ENCODE peak calls at places on chromosomes 7 and 10, in five cellular contexts. I is glutamatergic neuron, L is tibial artery, C is adrenal gland, Z is GM12878. T is an unnamed sample.

GRCh38 chr7:115635367-115635766 is 395.2 kb downstream of the TFEC start:
- DNase-seq in I (no peak), L (no peak), C (no peak), Z (no peak), T (no peak)

GRCh38 chr7:82629583-82629982 is 186.0 kb upstream of the CACNA2D1 start:
- DNase-seq in I (no peak), L (no peak), C (no peak), Z (no peak), T (no peak)

GRCh38 chr10:79007843-79008319 is 60.9 kb upstream of the ZMIZ1 start:
- DNase-seq in I (no peak), L (peak), C (no peak), Z (no peak), T (no peak)

GRCh38 chr7:91571601-91572000 is 307.4 kb downstream of the FZD1 start:
- DNase-seq in I (no peak), L (no peak), C (no peak), Z (no peak), T (no peak)

GRCh38 chr10:77983384-77984341 is 45.7 kb downstream of the POLR3A start:
- DNase-seq in I (no peak), L (no peak), C (no peak), Z (no peak), T (no peak)

GRCh38 chr10:13001041-13001886 is at the start of gene CCDC3:
- DNase-seq in I (peak), L (peak), C (no peak), Z (no peak), T (no peak)

GRCh38 chr7:80498481-80499349 is 13.1 kb downstream of the GNAT3 start:
- DNase-seq in I (no peak), L (no peak), C (no peak), Z (no peak), T (no peak)

GRCh38 chr10:13037832-13038231 is 36.3 kb upstream of the CCDC3 start:
- DNase-seq in I (no peak), L (no peak), C (no peak), Z (no peak), T (no peak)

GRCh38 chr10:72097448-72098300 is 9.3 kb upstream of the SPOCK2 start:
- DNase-seq in I (no peak), L (no peak), C (peak), Z (no peak), T (peak)

GRCh38 chr10:100744980-100745881 is at the start of gene PAX2:
- DNase-seq in I (peak), L (no peak), C (no peak), Z (no peak), T (no peak)

GRCh38 chr7:5343893-5344292 is 61.1 kb downstream of the SLC29A4 start:
- DNase-seq in I (no peak), L (no peak), C (no peak), Z (no peak), T (no peak)

GRCh38 chr7:82704121-82704520 is 260.5 kb upstream of the CACNA2D1 start:
- DNase-seq in I (no peak), L (no peak), C (no peak), Z (no peak), T (no peak)

GRCh38 chr10:62724465-62724864 is 80.1 kb upstream of the ADO start:
- DNase-seq in I (no peak), L (no peak), C (no peak), Z (no peak), T (no peak)

GRCh38 chr10:114548662-114549061 is 109.4 kb downstream of the ABLIM1 start:
- DNase-seq in I (no peak), L (no peak), C (no peak), Z (no peak), T (peak)
- TF ChIP-seq CTCF in I (no peak), L (peak), C (no peak), Z (peak), T (peak)

DNA sequence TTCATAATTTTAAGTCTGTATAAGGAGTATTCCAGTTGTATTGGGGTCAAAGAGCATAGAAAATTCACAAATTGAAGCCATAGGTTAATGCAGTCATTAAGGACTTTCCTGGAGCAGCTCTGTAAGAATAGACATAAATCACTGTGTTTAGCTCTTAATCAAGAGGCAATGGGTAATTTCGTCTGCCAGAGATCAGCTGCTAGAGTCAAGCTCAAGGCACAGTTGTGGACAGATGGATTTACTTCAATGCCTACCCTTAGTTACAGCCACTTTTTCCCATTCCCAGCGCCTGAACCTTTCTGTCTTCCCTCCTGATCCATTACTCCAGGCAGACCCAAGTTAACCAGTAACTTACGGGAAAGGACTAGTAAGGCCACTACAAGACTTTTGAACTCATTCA is 40.6 kb upstream of the AGBL3 start:
- DNase-seq in I (no peak), L (no peak), C (no peak), Z (no peak), T (no peak)
- TF ChIP-seq CTCF in I (no peak), L (no peak), C (no peak), Z (no peak), T (no peak)

GRCh38 chr7:32062150-32062549 is 8.1 kb downstream of the PDE1C start:
- DNase-seq in I (peak), L (peak), C (peak), Z (no peak), T (peak)
- TF ChIP-seq CTCF in I (peak), L (peak), C (no peak), Z (peak), T (peak)

GRCh38 chr7:65002972-65003585 is 3.4 kb downstream of the ERV3-1 start:
- DNase-seq in I (no peak), L (no peak), C (no peak), Z (no peak), T (no peak)
- TF ChIP-seq CTCF in I (no peak), L (no peak), C (no peak), Z (no peak), T (no peak)

DNA sequence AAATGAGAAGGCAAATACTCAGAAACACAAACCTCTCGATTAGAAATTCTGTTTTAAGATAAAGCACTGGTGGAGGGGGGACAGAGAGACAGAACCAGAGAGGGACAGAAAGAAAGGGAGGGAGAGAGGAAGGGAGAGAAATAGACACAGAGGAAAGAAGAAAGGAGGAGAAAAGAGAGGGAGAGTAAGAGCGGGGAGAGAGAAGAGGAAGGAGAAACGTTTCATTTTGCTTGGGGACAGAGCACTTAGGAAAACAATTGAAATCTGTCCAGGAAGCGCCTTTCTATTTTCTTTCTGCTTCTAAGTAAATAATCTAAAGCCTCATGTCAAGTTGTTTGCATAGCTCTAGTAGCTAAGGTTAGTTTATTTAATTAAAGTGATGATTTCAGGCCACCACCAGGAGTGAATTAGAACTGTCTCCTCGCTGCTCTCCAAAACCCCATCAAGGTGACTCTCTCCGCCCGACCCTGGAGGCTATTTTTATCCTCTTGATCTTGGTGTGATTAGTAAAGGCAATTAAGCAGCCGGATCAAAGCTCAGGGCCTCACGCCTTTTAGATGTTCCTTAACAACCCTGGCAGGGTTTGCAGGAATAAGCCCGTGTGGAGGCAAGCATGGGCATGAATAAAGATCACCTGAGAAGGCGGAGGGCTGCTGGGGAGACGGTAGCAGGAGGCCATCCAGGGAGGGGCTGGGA is 73.4 kb upstream of the INSIG1 start:
- DNase-seq in I (no peak), L (no peak), C (no peak), Z (no peak), T (no peak)
- TF ChIP-seq CTCF in I (no peak), L (no peak), C (no peak), Z (no peak), T (no peak)

DNA sequence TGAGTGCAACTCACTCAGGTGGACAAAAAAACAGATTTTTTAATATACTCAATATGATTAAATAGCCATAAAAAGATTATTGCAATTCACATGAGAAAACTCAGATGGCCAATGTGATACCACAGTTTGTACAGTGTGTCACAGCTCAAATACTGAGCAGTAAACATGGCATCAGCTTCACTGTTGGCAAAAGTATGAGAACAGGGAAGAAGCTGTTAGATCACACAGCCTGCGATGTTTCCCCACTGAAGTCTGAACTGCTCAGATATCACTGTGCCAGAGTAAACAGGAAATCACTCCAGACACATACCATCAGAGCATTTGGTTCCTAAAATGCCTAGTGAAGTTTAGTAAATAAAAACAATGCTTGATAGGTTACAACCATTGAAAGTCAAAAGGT is 347.8 kb downstream of the ETV1 start:
- DNase-seq in I (no peak), L (no peak), C (no peak), Z (no peak), T (no peak)
- TF ChIP-seq CTCF in I (no peak), L (no peak), C (no peak), Z (no peak), T (no peak)

GRCh38 chr7:155524018-155524556 is 22.3 kb downstream of the CNPY1 start:
- DNase-seq in I (no peak), L (no peak), C (no peak), Z (no peak), T (peak)
- TF ChIP-seq CTCF in I (no peak), L (no peak), C (no peak), Z (no peak), T (no peak)

T was measured in Calu3.